ENCODE peak calls at places on chromosomes 1 and 21, in six cellular contexts. P, X, W, Q, O and Y are unnamed samples.
A peak's percentile ranks its signal among the peaks of the same experiment; 100 is the strongest.

GRCh38 chr21:42672699-42673458 is 19.5 kb downstream of the PDE9A start:
- DNase-seq in O (peak; percentile 64), Q (no peak), P (peak; percentile 71), X (no peak), W (peak; percentile 34), Y (peak; percentile 86)

GRCh38 chr1:16032388-16033100 is 10.7 kb downstream of the CLCNKA start:
- DNase-seq in Q (peak; percentile 88), O (peak; percentile 97), W (peak; percentile 85), X (peak; percentile 95), P (peak; percentile 95), Y (peak; percentile 87)

GRCh38 chr1:30816211-30817082 is 58.9 kb upstream of the LAPTM5 start:
- DNase-seq in Q (peak; percentile 32), W (peak; percentile 85), P (peak; percentile 76), X (no peak), O (peak; percentile 97), Y (peak; percentile 80)

GRCh38 chr21:34670220-34670961 is 1.6 kb downstream of the CLIC6 start:
- DNase-seq in W (no peak), O (peak; percentile 57), X (no peak), P (peak; percentile 53), Q (no peak), Y (no peak)

GRCh38 chr1:214514032-214514818 is 37.2 kb downstream of the PTPN14 start:
- DNase-seq in O (peak; percentile 55), Q (no peak), X (no peak), W (peak; percentile 67), P (no peak), Y (peak; percentile 45)

GRCh38 chr1:46202975-46203737 is at the start of gene LURAP1:
- DNase-seq in P (peak; percentile 61), Q (peak; percentile 53), O (peak; percentile 72), X (peak; percentile 93), W (peak; percentile 79), Y (peak; percentile 66)

GRCh38 chr1:179823693-179824092 is 53.9 kb downstream of the TOR1AIP2 start:
- DNase-seq in P (no peak), Q (no peak), X (peak; percentile 21), O (no peak), W (no peak), Y (no peak)

GRCh38 chr1:183185941-183186490 is at the start of gene LAMC2:
- DNase-seq in P (peak; percentile 93), W (peak; percentile 48), X (peak; percentile 91), Q (peak; percentile 24), O (peak; percentile 75), Y (peak; percentile 25)

GRCh38 chr1:156080598-156081173 is 1.6 kb downstream of the MEX3A start:
- DNase-seq in P (no peak), O (peak; percentile 47), Q (no peak), W (no peak), X (no peak), Y (no peak)

GRCh38 chr1:170593173-170593572 is 61.2 kb downstream of the GORAB start:
- DNase-seq in W (no peak), X (no peak), O (no peak), P (no peak), Q (peak; percentile 24), Y (no peak)

GRCh38 chr1:235821361-235821981 is 45.2 kb downstream of the LYST start:
- DNase-seq in X (no peak), Q (no peak), W (peak; percentile 58), O (no peak), P (no peak), Y (peak; percentile 70)

GRCh38 chr1:156584813-156585212 is 5.3 kb downstream of the TTC24 start:
- DNase-seq in O (peak; percentile 50), W (no peak), P (peak; percentile 34), X (no peak), Q (no peak), Y (no peak)

DNA sequence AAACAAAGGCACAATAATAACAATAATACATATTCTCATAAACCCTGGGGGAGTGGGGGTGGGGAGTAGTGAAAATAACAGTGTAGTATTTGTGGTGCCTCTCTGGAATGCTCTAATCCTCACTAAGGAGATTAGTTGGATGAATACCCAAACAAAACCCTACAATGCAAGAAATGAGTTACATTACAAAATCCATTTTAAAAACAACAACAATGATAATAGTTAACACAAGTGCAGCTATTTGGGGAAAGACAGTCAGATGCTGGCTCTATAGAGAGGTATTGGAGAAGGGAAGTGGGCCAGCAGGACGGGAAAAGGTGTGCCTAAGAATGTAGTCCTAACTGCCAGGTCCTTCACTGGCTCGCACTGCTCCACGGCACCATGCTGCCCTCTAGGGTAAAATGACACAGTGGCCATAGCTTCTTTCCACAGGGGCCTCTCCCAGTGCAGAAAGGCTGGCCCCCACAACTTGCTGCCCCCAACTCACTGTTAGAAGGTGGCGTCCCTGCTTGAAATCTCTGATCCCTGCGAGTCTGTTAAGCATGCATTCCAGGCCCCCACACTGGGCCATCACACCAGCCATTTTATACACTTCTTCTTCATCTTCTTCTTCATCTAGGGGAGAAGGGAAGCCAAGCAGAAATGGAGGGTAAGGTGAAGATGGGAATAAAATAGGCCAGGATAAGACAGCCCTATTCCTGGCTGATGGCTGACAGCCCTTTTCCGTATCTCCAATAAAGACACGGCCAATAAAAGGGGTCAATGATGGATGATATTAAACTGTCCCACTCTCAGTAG is 113.8 kb downstream of the UBR4 start:
- DNase-seq in X (no peak), O (peak; percentile 61), P (peak; percentile 56), Q (no peak), W (no peak), Y (peak; percentile 41)
- TF ChIP-seq CTCF in X (no peak), O (peak; percentile 59), P (peak; percentile 44), Q (peak; percentile 27), W (peak; percentile 53), Y (peak; percentile 41)

GRCh38 chr1:22261580-22261979 is 118.7 kb upstream of the WNT4 start:
- DNase-seq in P (no peak), O (no peak), W (no peak), X (no peak), Q (no peak), Y (no peak)
- H3K4me3 ChIP-seq in P (no peak overlapping the region), O (no peak overlapping the region), W (no peak overlapping the region), X (no peak overlapping the region), Q (no peak overlapping the region), Y (no peak overlapping the region)

DNA sequence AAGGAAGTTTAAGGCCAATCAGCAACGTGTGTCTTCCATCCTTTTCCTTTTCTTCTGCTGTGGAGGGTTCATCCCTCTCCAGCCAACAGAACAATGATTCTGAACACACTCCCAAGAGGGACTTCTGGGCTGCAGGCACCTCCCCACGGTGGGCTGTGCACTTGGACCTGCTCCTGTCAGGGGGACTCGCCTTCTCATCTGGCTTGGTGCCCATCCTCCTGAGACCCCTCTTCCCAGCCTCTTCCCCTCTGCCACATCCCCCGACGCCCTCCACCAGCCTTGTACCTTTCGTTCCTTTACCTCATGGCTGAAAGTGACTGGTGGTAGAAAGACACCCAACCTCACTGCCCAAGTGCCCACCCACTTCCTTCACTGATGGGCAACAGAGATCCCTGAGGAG is 26.0 kb upstream of the SLAMF9 start:
- DNase-seq in P (no peak), O (no peak), W (no peak), Q (no peak), X (peak; percentile 70), Y (no peak)
- TF ChIP-seq CTCF in P (no peak), O (no peak), W (no peak), Q (no peak), X (no peak), Y (no peak)

GRCh38 chr1:8639165-8639564 is 178.3 kb downstream of the RERE start:
- DNase-seq in O (no peak), W (no peak), Q (no peak), P (no peak), X (no peak), Y (no peak)
- H3K4me3 ChIP-seq in O (no peak overlapping the region), W (no peak overlapping the region), Q (no peak overlapping the region), P (no peak overlapping the region), X (no peak overlapping the region), Y (no peak overlapping the region)

DNA sequence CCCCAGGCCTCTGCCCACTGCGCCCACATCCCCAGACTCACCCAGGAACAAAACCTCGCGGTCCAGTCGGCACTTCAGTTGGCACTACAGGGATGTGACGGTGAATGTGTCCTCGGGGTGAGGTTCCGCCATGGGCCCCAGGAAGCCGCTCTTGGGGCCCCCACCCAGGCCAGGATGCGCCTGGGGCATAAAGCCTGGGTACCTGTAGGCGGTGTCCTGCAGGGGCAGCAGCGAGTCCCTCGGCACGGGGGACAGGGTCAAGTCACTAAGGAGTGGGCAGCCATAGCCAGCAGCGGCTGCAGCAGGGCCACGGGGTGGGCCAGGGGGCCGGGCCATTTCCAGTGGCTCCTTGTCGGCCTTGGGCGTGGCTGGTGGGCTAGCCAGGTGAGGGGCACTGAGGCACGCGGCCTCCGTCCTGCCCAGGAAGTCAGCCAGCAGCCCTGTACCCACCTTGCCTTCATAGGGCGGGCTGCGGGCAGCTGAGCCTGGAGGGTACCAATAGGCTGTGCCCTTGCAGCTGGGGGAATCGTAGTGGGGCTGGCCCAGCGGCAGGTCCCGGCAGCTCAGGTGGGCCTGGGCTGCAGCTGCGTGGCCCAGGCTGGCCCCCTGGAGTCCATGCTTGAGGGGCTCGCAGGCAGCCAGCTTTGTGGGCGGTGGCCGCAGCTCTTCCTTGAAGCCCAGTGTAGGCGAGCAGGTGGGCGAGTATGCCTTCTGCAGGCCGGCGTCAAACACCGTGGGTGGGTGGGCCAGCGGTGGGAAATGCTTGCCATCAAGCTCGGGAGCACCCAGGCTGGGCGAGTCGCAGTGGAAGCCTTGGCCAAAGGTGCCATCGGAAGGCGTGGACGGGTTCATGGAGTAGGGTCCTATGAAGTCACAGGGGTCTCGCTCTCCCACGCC is 56.5 kb downstream of the AHDC1 start:
- DNase-seq in W (no peak), X (no peak), Q (no peak), P (no peak), O (peak; percentile 34), Y (no peak)
- TF ChIP-seq CTCF in W (peak; percentile 13), X (no peak), Q (no peak), P (no peak), O (peak; percentile 35), Y (peak; percentile 15)

DNA sequence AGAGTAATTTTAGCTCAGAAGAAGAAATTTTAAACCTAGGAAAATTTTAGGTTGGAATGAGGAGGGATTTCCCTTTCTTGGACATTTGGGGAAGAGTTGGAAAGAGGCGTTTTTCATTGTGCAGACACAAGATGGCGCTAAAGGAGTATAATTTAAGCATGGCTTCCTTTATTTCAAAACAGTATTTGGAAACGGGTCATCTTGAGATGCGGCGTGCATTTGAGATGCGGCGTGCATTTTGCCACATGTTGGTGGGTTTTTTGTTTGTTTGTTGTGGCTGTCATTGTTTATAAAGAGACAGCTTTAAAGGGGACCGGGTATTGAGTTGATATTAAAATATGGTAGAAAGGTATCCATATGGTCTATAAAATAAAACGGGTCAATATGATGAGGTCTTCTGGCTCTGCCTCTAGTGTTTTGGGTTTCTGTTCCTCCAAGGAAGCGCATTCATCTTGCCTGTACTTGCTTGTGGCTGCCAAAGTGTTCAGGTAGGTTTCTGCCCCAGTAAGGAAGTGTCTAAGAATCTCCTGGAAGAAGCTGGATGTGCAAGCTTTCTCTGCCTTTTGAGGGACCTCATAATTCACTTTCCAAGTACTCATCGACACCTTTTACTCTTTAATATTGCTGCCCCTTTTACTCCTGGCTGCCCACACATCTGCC is 210.3 kb downstream of the SLC35F3 start:
- DNase-seq in P (peak; percentile 70), X (no peak), O (peak; percentile 75), W (peak; percentile 66), Q (peak; percentile 28), Y (peak; percentile 74)
- H3K4me3 ChIP-seq in P (no peak overlapping the region), X (no peak overlapping the region), O (no peak overlapping the region), W (peak overlapping the region; percentile 13), Q (no peak overlapping the region), Y (no peak overlapping the region)